ENCODE peak calls at places on chromosomes 16 and 17, in four cellular contexts. One of them, this sample, is unnamed. For H4K20me1, the result is how much of the 10 kb centered on the place peaks cover.

GRCh38 chr17:3683054-3683511 is 12.9 kb downstream of the P2RX5 start:
- DNase-seq in GM23248: peak
- DNase-seq in MM.1S: peak
- DNase-seq in neural progenitor cell: peak
- DNase-seq in this sample: peak

GRCh38 chr17:67221062-67221998 is 23.7 kb downstream of the HELZ start:
- DNase-seq in neural progenitor cell: peak
- DNase-seq in GM23248: peak
- DNase-seq in MM.1S: no peak
- DNase-seq in this sample: peak

GRCh38 chr16:8961811-8962390 is 1.8 kb downstream of the USP7 start:
- DNase-seq in MM.1S: peak
- DNase-seq in GM23248: no peak
- DNase-seq in neural progenitor cell: peak
- DNase-seq in this sample: peak

GRCh38 chr17:47660064-47660492 is 10.4 kb downstream of the KPNB1 start:
- DNase-seq in GM23248: peak
- DNase-seq in neural progenitor cell: no peak
- DNase-seq in MM.1S: peak
- DNase-seq in this sample: no peak

GRCh38 chr16:14436410-14436955 is 193.6 kb downstream of the PARN start:
- DNase-seq in neural progenitor cell: no peak
- DNase-seq in MM.1S: no peak
- DNase-seq in GM23248: no peak
- DNase-seq in this sample: no peak

GRCh38 chr17:76597156-76598003 is 11.7 kb upstream of the ST6GALNAC2 start:
- DNase-seq in GM23248: no peak
- DNase-seq in MM.1S: no peak
- DNase-seq in neural progenitor cell: no peak
- DNase-seq in this sample: peak

GRCh38 chr16:84511180-84511800 is 6.8 kb upstream of the MEAK7 start:
- DNase-seq in neural progenitor cell: peak
- DNase-seq in GM23248: peak
- DNase-seq in MM.1S: peak
- DNase-seq in this sample: peak

GRCh38 chr17:61130320-61130719 is 269.3 kb upstream of the TBX2 start:
- DNase-seq in MM.1S: no peak
- DNase-seq in neural progenitor cell: no peak
- DNase-seq in GM23248: no peak
- DNase-seq in this sample: no peak

GRCh38 chr17:14307560-14308024 is 6.7 kb downstream of the HS3ST3B1 start:
- DNase-seq in MM.1S: no peak
- DNase-seq in GM23248: peak
- DNase-seq in neural progenitor cell: no peak
- DNase-seq in this sample: no peak

GRCh38 chr17:58189436-58190146 is 2.9 kb upstream of the EPX start:
- DNase-seq in GM23248: peak
- DNase-seq in MM.1S: no peak
- DNase-seq in neural progenitor cell: no peak
- DNase-seq in this sample: peak

GRCh38 chr16:53692146-53692545 is 11.5 kb downstream of the RPGRIP1L start:
- DNase-seq in neural progenitor cell: peak
- DNase-seq in MM.1S: no peak
- DNase-seq in GM23248: no peak
- DNase-seq in this sample: peak

GRCh38 chr16:28492511-28492910 is 637 bp upstream of the CLN3 start:
- DNase-seq in neural progenitor cell: no peak
- DNase-seq in GM23248: no peak
- DNase-seq in MM.1S: no peak
- DNase-seq in this sample: no peak
- H3K4me3 ChIP-seq in neural progenitor cell: peak
- H3K4me3 ChIP-seq in GM23248: peak
- H3K4me3 ChIP-seq in MM.1S: peak
- H3K4me3 ChIP-seq in this sample: peak

DNA sequence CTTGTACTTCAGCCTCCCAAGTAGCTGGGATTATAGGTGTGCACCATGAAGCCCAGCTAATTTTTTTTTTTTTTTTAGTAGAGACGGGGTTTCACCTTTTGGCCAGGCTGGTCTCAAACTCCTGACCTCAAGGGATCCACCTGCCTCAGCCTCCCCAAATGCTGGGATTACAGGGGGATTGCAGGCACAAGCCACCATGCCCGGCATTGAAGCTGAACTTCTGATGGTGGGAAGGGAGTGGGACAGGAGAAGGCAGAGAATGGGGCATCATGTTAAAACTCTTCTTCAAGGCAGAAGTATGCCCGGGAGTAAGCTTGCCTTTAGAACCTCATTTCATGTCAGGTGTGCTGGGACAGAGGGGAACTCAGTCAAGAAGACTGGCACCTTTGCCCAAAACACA is 48.6 kb upstream of the ZFHX3 start:
- DNase-seq in neural progenitor cell: no peak
- DNase-seq in GM23248: no peak
- DNase-seq in MM.1S: no peak
- DNase-seq in this sample: no peak
- H4K20me1 ChIP-seq in neural progenitor cell: under half
- H4K20me1 ChIP-seq in GM23248: under half
- H4K20me1 ChIP-seq in MM.1S: under half
- H4K20me1 ChIP-seq in this sample: under half

GRCh38 chr17:19407601-19408380 is 3.2 kb upstream of the RNF112 start:
- DNase-seq in neural progenitor cell: no peak
- DNase-seq in MM.1S: no peak
- DNase-seq in GM23248: no peak
- DNase-seq in this sample: no peak
- TF ChIP-seq EZH2phosphoT487 in neural progenitor cell: no peak
- TF ChIP-seq EZH2phosphoT487 in MM.1S: no peak
- TF ChIP-seq EZH2phosphoT487 in GM23248: no peak
- TF ChIP-seq EZH2phosphoT487 in this sample: no peak

GRCh38 chr17:63395075-63395815 is 50.9 kb downstream of the CYB561 start:
- DNase-seq in MM.1S: no peak
- DNase-seq in GM23248: peak
- DNase-seq in neural progenitor cell: no peak
- DNase-seq in this sample: no peak
- H3K4me3 ChIP-seq in MM.1S: no peak
- H3K4me3 ChIP-seq in GM23248: peak
- H3K4me3 ChIP-seq in neural progenitor cell: no peak
- H3K4me3 ChIP-seq in this sample: no peak

DNA sequence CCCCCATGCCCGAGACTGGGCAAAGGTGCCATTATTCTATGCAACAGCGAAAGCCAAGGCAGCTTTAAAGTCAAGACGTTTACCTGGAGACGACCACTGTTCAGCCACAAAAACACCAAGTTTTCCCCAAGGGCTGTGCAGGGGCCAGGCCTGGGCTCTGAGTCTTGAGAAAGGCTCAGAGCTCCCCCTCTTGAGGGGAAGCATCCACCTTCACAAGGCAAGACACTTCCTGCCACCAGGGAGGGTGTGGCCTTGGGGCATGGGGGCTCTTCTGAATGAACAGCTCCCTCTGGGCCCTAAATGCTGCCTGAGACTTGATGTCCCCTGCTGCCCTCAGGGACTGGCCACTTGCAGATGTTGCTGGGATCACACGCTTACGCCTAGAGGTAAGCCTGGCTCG is 26.5 kb downstream of the PDIA2 start:
- DNase-seq in GM23248: no peak
- DNase-seq in MM.1S: no peak
- DNase-seq in neural progenitor cell: no peak
- DNase-seq in this sample: no peak
- H4K20me1 ChIP-seq in GM23248: under half
- H4K20me1 ChIP-seq in MM.1S: under half
- H4K20me1 ChIP-seq in neural progenitor cell: under half
- H4K20me1 ChIP-seq in this sample: under half

GRCh38 chr16:19242987-19243386 is 42.5 kb upstream of the CLEC19A start:
- DNase-seq in GM23248: no peak
- DNase-seq in neural progenitor cell: no peak
- DNase-seq in MM.1S: no peak
- DNase-seq in this sample: peak
- TF ChIP-seq EZH2phosphoT487 in GM23248: no peak
- TF ChIP-seq EZH2phosphoT487 in neural progenitor cell: no peak
- TF ChIP-seq EZH2phosphoT487 in MM.1S: no peak
- TF ChIP-seq EZH2phosphoT487 in this sample: no peak

This sample was measured in PC-3.